ENCODE peak calls at places on chromosomes 13 and 19, in eight cellular contexts. A is NCI-H2029, Q is activated gamma-delta T cell treated with Interleukin-2 at 50 U/mL for 16 hours, J is thoracic aorta, M is choroid plexus epithelial cell, B is upper lobe of left lung, P is ACHN, H is epithelial cell of prostate. W is an unnamed sample.
A peak's percentile ranks its signal among the peaks of the same experiment; 100 is the strongest.

GRCh38 chr19:13069415-13070369 is 33.0 kb downstream of the LYL1 start:
- DNase-seq in B (no peak), H (no peak), A (no peak), J (no peak), Q (no peak), P (no peak), M (no peak), W (no peak)

GRCh38 chr13:22871248-22871647 is 309.5 kb upstream of the SGCG start:
- DNase-seq in B (peak; percentile 7), Q (no peak), H (no peak), A (no peak), M (no peak), P (no peak), J (no peak), W (no peak)

GRCh38 chr19:3163943-3164342 is 14.6 kb upstream of the S1PR4 start:
- DNase-seq in J (no peak), B (no peak), P (no peak), A (no peak), M (no peak), Q (no peak), H (no peak), W (no peak)

GRCh38 chr19:41533691-41534090 is 42.3 kb upstream of the CEACAM21 start:
- DNase-seq in Q (no peak), P (no peak), H (no peak), M (no peak), A (no peak), J (no peak), B (no peak), W (no peak)

GRCh38 chr13:77868717-77869116 is 49.9 kb downstream of the EDNRB start:
- DNase-seq in H (no peak), B (no peak), Q (no peak), P (no peak), J (no peak), M (peak; percentile 1), A (no peak), W (no peak)

GRCh38 chr13:97567510-97568243 is 133.7 kb downstream of the RAP2A start:
- DNase-seq in A (no peak), P (no peak), M (peak; percentile 54), Q (no peak), B (no peak), J (no peak), H (peak; percentile 53), W (peak; percentile 29)

GRCh38 chr19:39937094-39937493 is 2.7 kb upstream of the FCGBP start:
- DNase-seq in Q (peak; percentile 35), A (no peak), M (no peak), B (no peak), H (no peak), J (no peak), P (no peak), W (no peak)

GRCh38 chr13:110306340-110306959 is 507 bp downstream of the COL4A1 start:
- DNase-seq in Q (no peak), J (no peak), P (no peak), B (peak; percentile 84), M (peak; percentile 68), A (no peak), H (no peak), W (peak; percentile 58)

GRCh38 chr13:62706035-62706434 is 1290.4 kb upstream of the PCDH20 start:
- DNase-seq in H (peak; percentile 3), J (no peak), B (no peak), A (no peak), M (no peak), P (no peak), Q (no peak), W (no peak)

GRCh38 chr13:87674143-87674772 is 3.1 kb downstream of the SLITRK5 start:
- DNase-seq in M (no peak), J (no peak), A (no peak), Q (no peak), H (no peak), P (peak; percentile 28), B (no peak), W (no peak)

GRCh38 chr19:58581227-58582141 is 8.3 kb upstream of the MZF1 start:
- DNase-seq in A (no peak), Q (peak; percentile 89), J (peak; percentile 45), M (peak; percentile 94), B (peak; percentile 91), P (no peak), H (peak; percentile 49), W (peak; percentile 88)

GRCh38 chr13:44084146-44084545 is 204.4 kb downstream of the LACC1 start:
- DNase-seq in P (no peak), J (no peak), M (no peak), A (no peak), B (no peak), H (no peak), Q (no peak), W (no peak)

GRCh38 chr19:7840629-7841028 is 10.6 kb downstream of the EVI5L start:
- DNase-seq in H (no peak), Q (no peak), A (no peak), P (no peak), M (no peak), J (no peak), B (no peak), W (no peak)

GRCh38 chr19:23817519-23817918 is 58.8 kb upstream of the ZNF681 start:
- DNase-seq in B (no peak), H (no peak), P (peak; percentile 12), A (peak; percentile 44), M (peak; percentile 66), Q (peak; percentile 23), J (no peak), W (peak; percentile 6)

GRCh38 chr13:113209880-113210421 is 538 bp downstream of the CUL4A start:
- DNase-seq in P (peak; percentile 47), J (no peak), B (peak; percentile 93), M (peak; percentile 68), H (no peak), Q (peak; percentile 67), A (peak; percentile 27), W (peak; percentile 69)

GRCh38 chr13:51687928-51688714 is 103.9 kb downstream of the WDFY2 start:
- DNase-seq in B (no peak), P (no peak), Q (no peak), M (no peak), J (no peak), A (no peak), H (no peak), W (no peak)

GRCh38 chr13:113527272-113527958 is 36.9 kb upstream of the DCUN1D2 start:
- DNase-seq in J (no peak), M (no peak), Q (no peak), A (no peak), B (no peak), P (no peak), H (no peak), W (no peak)

GRCh38 chr19:2549701-2550191 is 73.8 kb downstream of the GADD45B start:
- DNase-seq in A (no peak), H (no peak), M (peak; percentile 96), Q (no peak), P (no peak), B (peak; percentile 90), J (no peak), W (peak; percentile 93)

GRCh38 chr13:63435668-63436275 is 2020.1 kb upstream of the PCDH20 start:
- DNase-seq in M (peak; percentile 100), H (peak; percentile 37), Q (no peak), B (no peak), A (no peak), J (no peak), P (peak; percentile 90), W (peak; percentile 100)

GRCh38 chr13:42524487-42525034 is 49.4 kb upstream of the TNFSF11 start:
- DNase-seq in M (no peak), B (no peak), J (no peak), A (no peak), H (no peak), P (peak; percentile 49), Q (no peak), W (no peak)

GRCh38 chr13:102394158-102395053 is 7.4 kb downstream of the FGF14 start:
- DNase-seq in Q (peak; percentile 96), A (peak; percentile 80), J (peak; percentile 66), B (peak; percentile 96), M (peak; percentile 87), P (peak; percentile 85), H (no peak), W (peak; percentile 85)

GRCh38 chr19:32287811-32288227 is 57.6 kb upstream of the ZNF507 start:
- DNase-seq in H (no peak), A (peak; percentile 5), J (peak; percentile 11), M (peak; percentile 85), B (no peak), Q (no peak), P (peak; percentile 53), W (peak; percentile 67)

GRCh38 chr13:48733739-48734329 is 80.1 kb downstream of the CYSLTR2 start:
- DNase-seq in B (no peak), A (no peak), P (no peak), Q (no peak), M (no peak), J (no peak), H (no peak), W (peak; percentile 7)

GRCh38 chr19:36152061-36152885 is at the start of gene COX7A1:
- DNase-seq in M (peak; percentile 65), J (no peak), H (no peak), A (no peak), Q (no peak), B (peak; percentile 89), P (no peak), W (peak; percentile 67)

GRCh38 chr13:101875717-101876393 is 423.4 kb downstream of the ITGBL1 start:
- DNase-seq in M (peak; percentile 97), P (no peak), A (peak; percentile 88), Q (no peak), B (no peak), J (no peak), H (peak; percentile 63), W (peak; percentile 20)

GRCh38 chr19:6718741-6719539 is 1.5 kb downstream of the C3 start:
- DNase-seq in J (no peak), H (no peak), Q (no peak), M (no peak), B (peak; percentile 66), A (no peak), P (peak; percentile 37), W (peak; percentile 6)

W was measured in EH.